ENCODE peak calls at places on chromosomes 7 and 10, in eight cellular contexts. J is RWPE1; S is GM13977; Z is left colon; U is cardiac fibroblast; I is myocyte; O is stimulated activated CD4-positive, alpha-beta T cell treated with anti-CD3 and anti-CD28 coated beads, Interleukin-2, amount 100 ng/mL, for 4 hours; X is head of caudate nucleus. M is an unnamed sample.

GRCh38 chr7:29022291-29022988 is 64.3 kb upstream of the TRIL start:
- DNase-seq in J (no peak), S (no peak), Z (no peak), U (no peak), I (no peak), O (no peak), X (no peak), M (no peak)

GRCh38 chr10:115020449-115020848 is 72.7 kb upstream of the ATRNL1 start:
- DNase-seq in J (no peak), S (no peak), Z (no peak), U (no peak), I (no peak), O (no peak), X (no peak), M (no peak)

GRCh38 chr10:101485681-101486554 is 102.1 kb downstream of the POLL start:
- DNase-seq in J (no peak), S (no peak), Z (no peak), U (peak), I (no peak), O (no peak), X (peak), M (no peak)

GRCh38 chr10:88497878-88498277 is 85.2 kb downstream of the RNLS start:
- DNase-seq in J (no peak), S (no peak), Z (no peak), U (peak), I (no peak), O (no peak), X (no peak), M (no peak)

GRCh38 chr10:11794566-11794965 is 28.6 kb upstream of the PROSER2 start:
- DNase-seq in J (no peak), S (no peak), Z (no peak), U (no peak), I (no peak), O (no peak), X (no peak), M (no peak)

GRCh38 chr7:33547880-33548279 is 357.5 kb upstream of the BMPER start:
- DNase-seq in J (no peak), S (no peak), Z (no peak), U (no peak), I (no peak), O (no peak), X (no peak), M (no peak)

GRCh38 chr10:87706731-87707130 is 47.1 kb downstream of the PAPSS2 start:
- DNase-seq in J (no peak), S (no peak), Z (no peak), U (peak), I (no peak), O (no peak), X (no peak), M (no peak)

GRCh38 chr10:21174670-21175495 is 277.8 kb upstream of the NEBL start:
- DNase-seq in J (no peak), S (no peak), Z (no peak), U (no peak), I (no peak), O (no peak), X (no peak), M (peak)

GRCh38 chr10:101708870-101709269 is 13.9 kb upstream of the FBXW4 start:
- DNase-seq in J (no peak), S (no peak), Z (no peak), U (no peak), I (no peak), O (no peak), X (no peak), M (no peak)